ENCODE peak calls at places on chromosomes 3 and 15, in eight cellular contexts. P is right cardiac atrium, U is endothelial cell, K is NCI-H774, V is T-helper 2 cell, E is AG04449, Q is astrocyte, L is left ventricle myocardium superior. G is an unnamed sample.

GRCh38 chr15:99472416-99473145 is 93.2 kb upstream of the MEF2A start:
- DNase-seq in P (peak; percentile 34), U (no peak), K (no peak), V (no peak), E (no peak), Q (no peak), L (no peak), G (no peak)

GRCh38 chr3:155195558-155195957 is 97.9 kb downstream of the STRIT1 start:
- DNase-seq in P (no peak), U (no peak), K (no peak), V (no peak), E (no peak), Q (no peak), L (no peak), G (no peak)

GRCh38 chr3:125054436-125055164 is 1.2 kb downstream of the HEG1 start:
- DNase-seq in P (no peak), U (no peak), K (no peak), V (no peak), E (no peak), Q (peak; percentile 35), L (no peak), G (peak; percentile 20)

GRCh38 chr15:97691799-97692198 is 268.7 kb upstream of the ARRDC4 start:
- DNase-seq in P (no peak), U (no peak), K (no peak), V (no peak), E (no peak), Q (no peak), L (no peak), G (no peak)

GRCh38 chr15:33132722-33133345 is 61.7 kb downstream of the FMN1 start:
- DNase-seq in P (no peak), U (peak; percentile 53), K (peak; percentile 8), V (no peak), E (no peak), Q (peak; percentile 41), L (no peak), G (no peak)

GRCh38 chr3:168040624-168041208 is 55.0 kb downstream of the GOLIM4 start:
- DNase-seq in P (no peak), U (peak; percentile 18), K (peak; percentile 42), V (no peak), E (peak; percentile 36), Q (peak; percentile 45), L (no peak), G (no peak)

GRCh38 chr15:50180091-50180490 is 1.9 kb upstream of the SLC27A2 start:
- DNase-seq in P (no peak), U (no peak), K (no peak), V (no peak), E (no peak), Q (no peak), L (no peak), G (no peak)

GRCh38 chr3:143122089-143122430 is 2.5 kb downstream of the CHST2 start:
- DNase-seq in P (peak; percentile 50), U (no peak), K (no peak), V (no peak), E (no peak), Q (no peak), L (no peak), G (peak; percentile 1)

GRCh38 chr3:111080357-111080937 is 8.8 kb downstream of the NECTIN3 start:
- DNase-seq in P (no peak), U (no peak), K (no peak), V (no peak), E (no peak), Q (peak; percentile 36), L (no peak), G (no peak)

GRCh38 chr15:97115764-97116075 is 785.2 kb downstream of the NR2F2 start:
- DNase-seq in P (no peak), U (no peak), K (no peak), V (no peak), E (no peak), Q (no peak), L (no peak), G (no peak)

GRCh38 chr3:63061449-63061848 is 186.2 kb upstream of the CADPS start:
- DNase-seq in P (no peak), U (no peak), K (no peak), V (no peak), E (no peak), Q (no peak), L (no peak), G (no peak)

GRCh38 chr3:126315083-126315658 is 42.0 kb downstream of the KLF15 start:
- DNase-seq in P (peak; percentile 61), U (no peak), K (no peak), V (no peak), E (no peak), Q (no peak), L (no peak), G (no peak)

GRCh38 chr15:72382146-72382545 is 6.3 kb upstream of the HEXA start:
- DNase-seq in P (no peak), U (no peak), K (no peak), V (no peak), E (no peak), Q (no peak), L (no peak), G (no peak)

GRCh38 chr3:57918123-57918837 is 89.9 kb upstream of the FLNB start:
- DNase-seq in P (no peak), U (no peak), K (no peak), V (no peak), E (peak; percentile 80), Q (peak; percentile 89), L (no peak), G (no peak)

GRCh38 chr3:184129012-184129411 is 6.1 kb upstream of the EIF2B5 start:
- DNase-seq in P (no peak), U (peak; percentile 47), K (peak; percentile 68), V (no peak), E (no peak), Q (peak; percentile 25), L (no peak), G (no peak)

GRCh38 chr3:112730210-112730609 is 89.3 kb upstream of the CCDC80 start:
- DNase-seq in P (no peak), U (no peak), K (no peak), V (no peak), E (no peak), Q (no peak), L (no peak), G (no peak)

GRCh38 chr3:13300546-13301294 is 119.4 kb downstream of the NUP210 start:
- DNase-seq in P (no peak), U (no peak), K (no peak), V (no peak), E (no peak), Q (no peak), L (no peak), G (no peak)

GRCh38 chr3:65855370-65856100 is 183.2 kb downstream of the MAGI1 start:
- DNase-seq in P (no peak), U (no peak), K (no peak), V (no peak), E (no peak), Q (no peak), L (no peak), G (no peak)

GRCh38 chr15:63072023-63072650 is 29.6 kb downstream of the TPM1 start:
- DNase-seq in P (no peak), U (no peak), K (no peak), V (no peak), E (no peak), Q (no peak), L (no peak), G (no peak)

GRCh38 chr3:38600551-38600950 is 48.9 kb downstream of the SCN5A start:
- DNase-seq in P (no peak), U (no peak), K (no peak), V (no peak), E (no peak), Q (no peak), L (no peak), G (no peak)

GRCh38 chr3:193928354-193929209 is 207.4 kb upstream of the HES1 start:
- DNase-seq in P (no peak), U (no peak), K (no peak), V (no peak), E (no peak), Q (peak; percentile 36), L (no peak), G (no peak)

GRCh38 chr15:68404056-68404798 is 27.7 kb downstream of the ITGA11 start:
- DNase-seq in P (no peak), U (no peak), K (no peak), V (no peak), E (no peak), Q (no peak), L (no peak), G (no peak)

GRCh38 chr3:149894211-149894610 is 76.5 kb downstream of the PFN2 start:
- DNase-seq in P (no peak), U (no peak), K (no peak), V (no peak), E (no peak), Q (peak; percentile 9), L (no peak), G (no peak)

GRCh38 chr3:140276698-140277097 is 341.7 kb downstream of the CLSTN2 start:
- DNase-seq in P (peak; percentile 50), U (peak; percentile 26), K (no peak), V (no peak), E (no peak), Q (no peak), L (no peak), G (no peak)

GRCh38 chr15:39270221-39270835 is 310.6 kb upstream of the THBS1 start:
- DNase-seq in P (no peak), U (no peak), K (no peak), V (no peak), E (no peak), Q (no peak), L (no peak), G (no peak)

GRCh38 chr3:180358179-180358578 is 243.8 kb upstream of the TTC14 start:
- DNase-seq in P (no peak), U (no peak), K (no peak), V (no peak), E (no peak), Q (peak; percentile 47), L (no peak), G (no peak)

GRCh38 chr3:106048946-106049481 is 180.2 kb upstream of the CBLB start:
- DNase-seq in P (no peak), U (no peak), K (no peak), V (no peak), E (no peak), Q (peak; percentile 11), L (no peak), G (no peak)

GRCh38 chr3:136250862-136251460 is 821 bp downstream of the PCCB start:
- DNase-seq in P (peak; percentile 86), U (peak; percentile 6), K (peak; percentile 46), V (no peak), E (no peak), Q (peak; percentile 43), L (peak; percentile 72), G (peak; percentile 36)

GRCh38 chr3:158405507-158405906 is 165.5 kb upstream of the MLF1 start:
- DNase-seq in P (no peak), U (no peak), K (no peak), V (no peak), E (no peak), Q (no peak), L (no peak), G (no peak)

GRCh38 chr3:174775603-174776002 is 83.5 kb upstream of the NAALADL2 start:
- DNase-seq in P (peak; percentile 16), U (no peak), K (no peak), V (no peak), E (no peak), Q (peak; percentile 84), L (no peak), G (no peak)

G was measured in naive B cell.